ENCODE peak calls at places on chromosomes 16 and 17, in nine cellular contexts. A is left kidney; X is ELR; W is GM23248; V is activated CD4-positive, alpha-beta T cell treated with anti-CD3 and anti-CD28 coated beads for 36 hours; N is CD8-positive, alpha-beta T cell; E is NCI-H1048; L is fibroblast of lung; T is posterior cingulate gyrus. B is an unnamed sample.

GRCh38 chr17:21539146-21539545 is 153.2 kb upstream of the KCNJ18 start:
- DNase-seq in W (peak), A (no peak), T (no peak), N (no peak), X (peak), E (no peak), V (no peak), L (peak), B (no peak)

GRCh38 chr17:60713619-60714018 is 36.0 kb downstream of the BCAS3 start:
- DNase-seq in V (no peak), N (no peak), E (no peak), T (no peak), A (no peak), X (no peak), L (no peak), W (no peak), B (no peak)

GRCh38 chr17:21286066-21286770 is 1.7 kb downstream of the MAP2K3 start:
- DNase-seq in T (no peak), W (peak), A (peak), X (peak), N (no peak), V (peak), E (no peak), L (peak), B (no peak)

GRCh38 chr16:1050921-1051320 is 21.6 kb upstream of the SSTR5 start:
- DNase-seq in N (no peak), V (no peak), E (no peak), T (no peak), W (no peak), A (no peak), X (no peak), L (no peak), B (no peak)

GRCh38 chr17:57629470-57629869 is 115.6 kb downstream of the CCDC182 start:
- DNase-seq in E (no peak), X (peak), L (peak), T (no peak), N (no peak), W (peak), A (no peak), V (no peak), B (peak)

GRCh38 chr16:474420-475122 is 49.1 kb downstream of the RAB11FIP3 start:
- DNase-seq in L (no peak), T (no peak), X (no peak), V (no peak), A (peak), W (no peak), E (no peak), N (no peak), B (no peak)

GRCh38 chr17:79815836-79816371 is 19.0 kb upstream of the CBX8 start:
- DNase-seq in L (no peak), W (no peak), X (no peak), N (no peak), E (no peak), T (no peak), A (peak), V (no peak), B (no peak)

GRCh38 chr17:62974788-62975586 is 9.0 kb downstream of the TANC2 start:
- DNase-seq in L (peak), W (no peak), E (no peak), A (no peak), X (no peak), T (no peak), N (no peak), V (no peak), B (no peak)

GRCh38 chr16:50146479-50147435 is 6.3 kb upstream of the TENT4B start:
- DNase-seq in X (no peak), W (no peak), E (no peak), N (no peak), A (peak), T (no peak), L (peak), V (no peak), B (no peak)

GRCh38 chr16:1090620-1091587 is 5.1 kb downstream of the C1QTNF8 start:
- DNase-seq in X (no peak), W (no peak), A (peak), N (no peak), L (no peak), E (no peak), T (no peak), V (no peak), B (no peak)

GRCh38 chr17:65498831-65499230 is 62.6 kb downstream of the AXIN2 start:
- DNase-seq in N (no peak), X (no peak), W (no peak), T (no peak), L (no peak), E (no peak), V (no peak), A (no peak), B (no peak)

GRCh38 chr17:61157246-61157887 is 242.3 kb upstream of the TBX2 start:
- DNase-seq in A (peak), W (peak), X (peak), T (no peak), V (no peak), E (peak), N (no peak), L (peak), B (no peak)

GRCh38 chr16:71919033-71919432 is 23.7 kb downstream of the IST1 start:
- DNase-seq in X (no peak), T (no peak), V (no peak), W (no peak), E (no peak), L (no peak), N (no peak), A (no peak), B (peak)

GRCh38 chr16:51167170-51167710 is 16.2 kb upstream of the SALL1 start:
- DNase-seq in L (no peak), W (no peak), V (no peak), E (no peak), T (no peak), N (no peak), A (no peak), X (no peak), B (no peak)

GRCh38 chr16:2032285-2033056 is 5.8 kb downstream of the NHERF2 start:
- DNase-seq in T (no peak), L (peak), E (no peak), W (peak), N (no peak), X (peak), A (no peak), V (no peak), B (no peak)

GRCh38 chr17:79832211-79833109 is 6.8 kb downstream of the CBX4 start:
- DNase-seq in L (no peak), A (peak), W (no peak), E (no peak), X (no peak), T (no peak), V (peak), N (no peak), B (no peak)

GRCh38 chr16:52070341-52071057 is 476.4 kb downstream of the TOX3 start:
- DNase-seq in L (no peak), A (no peak), E (no peak), X (no peak), W (no peak), N (no peak), V (no peak), T (no peak), B (no peak)

GRCh38 chr17:3213587-3213986 is 6.1 kb downstream of the OR1A1 start:
- DNase-seq in W (no peak), A (peak), L (no peak), V (no peak), T (no peak), N (no peak), X (no peak), E (no peak), B (no peak)

GRCh38 chr17:74276561-74277009 is 2.6 kb downstream of the DNAI2 start:
- DNase-seq in T (no peak), V (no peak), W (no peak), E (no peak), L (no peak), A (peak), X (no peak), N (no peak), B (no peak)

GRCh38 chr16:87284183-87284582 is 33.0 kb downstream of the C16orf95 start:
- DNase-seq in T (no peak), W (no peak), L (no peak), V (no peak), N (no peak), A (no peak), X (no peak), E (no peak), B (no peak)

GRCh38 chr17:41527076-41528023 is 758 bp downstream of the KRT19 start:
- DNase-seq in V (peak), X (no peak), A (peak), E (no peak), T (no peak), L (no peak), N (no peak), W (peak), B (no peak)

GRCh38 chr16:70679653-70680494 is 6.0 kb downstream of the MTSS2 start:
- DNase-seq in W (peak), X (no peak), L (no peak), V (peak), T (no peak), E (no peak), A (peak), N (no peak), B (no peak)

B was measured in GM19239.